ENCODE peak calls at places on chromosomes 11 and 22, in eight cellular contexts. C is aorta, L is IMR-90, K is small intestine, V is glomerular endothelial cell, U is astrocyte of the spinal cord, P is GM12891, R is prostate gland. W is an unnamed sample.

GRCh38 chr11:116610190-116610589 is 162.6 kb downstream of the BUD13 start:
- DNase-seq in P (no peak), U (no peak), R (no peak), L (no peak), V (no peak), K (no peak), C (no peak), W (peak)

GRCh38 chr11:114314096-114314495 is 17.9 kb downstream of the NNMT start:
- DNase-seq in R (no peak), V (no peak), C (no peak), P (no peak), L (no peak), U (peak), K (no peak), W (no peak)

GRCh38 chr11:128326791-128327190 is 260.6 kb downstream of the ETS1 start:
- DNase-seq in R (no peak), U (no peak), L (no peak), V (no peak), K (no peak), C (no peak), P (no peak), W (no peak)

GRCh38 chr11:110219011-110219785 is 77.2 kb downstream of the RDX start:
- DNase-seq in K (no peak), V (no peak), C (no peak), P (no peak), R (no peak), U (peak), L (peak), W (no peak)

GRCh38 chr11:86547727-86548126 is 124.7 kb downstream of the ME3 start:
- DNase-seq in U (no peak), R (no peak), V (no peak), P (no peak), L (no peak), C (no peak), K (no peak), W (no peak)

GRCh38 chr11:69368119-69368880 is 74.3 kb downstream of the MYEOV start:
- DNase-seq in U (no peak), K (no peak), P (no peak), C (no peak), V (no peak), R (no peak), L (no peak), W (peak)

GRCh38 chr11:46728659-46729040 is 9.6 kb downstream of the F2 start:
- DNase-seq in C (peak), U (no peak), R (no peak), P (no peak), L (no peak), K (no peak), V (no peak), W (no peak)

GRCh38 chr11:74010306-74010981 is 1.6 kb upstream of the UCP3 start:
- DNase-seq in K (no peak), P (no peak), C (no peak), R (no peak), V (no peak), L (no peak), U (no peak), W (no peak)

GRCh38 chr22:19085233-19086043 is 36.8 kb downstream of the DGCR2 start:
- DNase-seq in V (no peak), K (no peak), C (no peak), U (peak), R (no peak), L (peak), P (peak), W (peak)

GRCh38 chr11:10109836-10110235 is 184.2 kb downstream of the SBF2 start:
- DNase-seq in C (no peak), K (no peak), P (no peak), L (peak), U (peak), V (no peak), R (no peak), W (no peak)

GRCh38 chr11:120877746-120878365 is 146.0 kb upstream of the TBCEL start:
- DNase-seq in R (no peak), L (no peak), V (no peak), U (no peak), C (no peak), P (no peak), K (no peak), W (no peak)

GRCh38 chr22:49767355-49768062 is 60.2 kb downstream of the BRD1 start:
- DNase-seq in C (peak), P (no peak), U (peak), R (no peak), L (peak), K (peak), V (no peak), W (peak)

GRCh38 chr11:121669422-121669821 is 216.7 kb upstream of the SORL1-AS1 start:
- DNase-seq in L (no peak), U (no peak), V (no peak), C (no peak), K (no peak), R (no peak), P (no peak), W (no peak)

GRCh38 chr11:86745571-86745970 is 54.8 kb upstream of the PRSS23 start:
- DNase-seq in V (no peak), U (no peak), R (no peak), K (no peak), C (no peak), P (no peak), L (peak), W (no peak)

GRCh38 chr11:118629761-118630661 is 22.6 kb downstream of the PHLDB1 start:
- DNase-seq in P (no peak), L (no peak), K (peak), V (no peak), R (no peak), U (no peak), C (no peak), W (no peak)

GRCh38 chr22:39973656-39974055 is 13.5 kb downstream of the TMA7B start:
- DNase-seq in C (no peak), L (no peak), K (no peak), P (no peak), R (no peak), V (no peak), U (no peak), W (no peak)

GRCh38 chr11:65424200-65425104 is 1.9 kb downstream of the NEAT1 start:
- DNase-seq in K (no peak), V (no peak), C (peak), L (peak), U (peak), R (no peak), P (no peak), W (peak)

GRCh38 chr22:46064966-46065666 is 85.2 kb upstream of the PPARA start:
- DNase-seq in R (no peak), L (no peak), K (no peak), P (no peak), V (no peak), C (peak), U (peak), W (peak)

GRCh38 chr22:39297490-39298193 is 21.8 kb downstream of the RPL3 start:
- DNase-seq in P (no peak), V (no peak), C (peak), K (peak), U (no peak), L (no peak), R (no peak), W (peak)

GRCh38 chr22:48277868-48278581 is 1515.6 kb downstream of the TBC1D22A start:
- DNase-seq in R (peak), V (no peak), P (no peak), L (no peak), K (no peak), C (no peak), U (no peak), W (no peak)

GRCh38 chr11:2982214-2982613 is 9.9 kb downstream of the NAP1L4 start:
- DNase-seq in V (no peak), L (no peak), R (no peak), U (no peak), C (no peak), K (no peak), P (no peak), W (no peak)

GRCh38 chr11:79864882-79865281 is 424.1 kb upstream of the TENM4 start:
- DNase-seq in L (no peak), V (no peak), U (no peak), R (no peak), K (peak), C (no peak), P (no peak), W (no peak)

GRCh38 chr22:25120761-25121212 is 78.9 kb upstream of the CRYBB3 start:
- DNase-seq in L (no peak), K (peak), P (no peak), U (no peak), C (no peak), V (peak), R (peak), W (no peak)

GRCh38 chr11:65504671-65505433 is 6.0 kb downstream of the MALAT1 start:
- DNase-seq in P (no peak), K (no peak), C (peak), U (peak), L (peak), R (no peak), V (no peak), W (peak)